ENCODE peak calls at places on chromosomes 11 and 22, in four cellular contexts. One of them, this sample, is unnamed.

GRCh38 chr11:2693271-2693833 is 6.4 kb downstream of the KCNQ1OT1 start:
- DNase-seq in MCF 10A: no peak
- DNase-seq in MV-4-11: no peak
- DNase-seq in kidney tubule cell: no peak
- DNase-seq in this sample: no peak

GRCh38 chr11:132718711-132719641 is 813.3 kb downstream of the OPCML start:
- DNase-seq in MCF 10A: no peak
- DNase-seq in MV-4-11: peak; percentile 81
- DNase-seq in kidney tubule cell: no peak
- DNase-seq in this sample: peak; percentile 25

GRCh38 chr11:91265946-91266345 is 958.7 kb upstream of the FAT3 start:
- DNase-seq in MCF 10A: no peak
- DNase-seq in MV-4-11: no peak
- DNase-seq in kidney tubule cell: no peak
- DNase-seq in this sample: no peak

GRCh38 chr11:86674965-86675364 is 2.5 kb upstream of the ME3 start:
- DNase-seq in MCF 10A: no peak
- DNase-seq in kidney tubule cell: no peak
- DNase-seq in MV-4-11: peak; percentile 87
- DNase-seq in this sample: peak; percentile 46

GRCh38 chr11:86303257-86303656 is 1.2 kb downstream of the HIKESHI start:
- DNase-seq in kidney tubule cell: peak; percentile 6
- DNase-seq in MCF 10A: no peak
- DNase-seq in MV-4-11: no peak
- DNase-seq in this sample: peak; percentile 26

GRCh38 chr22:27987557-27987956 is 68.5 kb upstream of the PITPNB start:
- DNase-seq in kidney tubule cell: peak; percentile 72
- DNase-seq in MCF 10A: no peak
- DNase-seq in MV-4-11: peak; percentile 56
- DNase-seq in this sample: peak; percentile 96

GRCh38 chr11:113189909-113190667 is 124.3 kb upstream of the TTC12 start:
- DNase-seq in MV-4-11: peak; percentile 63
- DNase-seq in kidney tubule cell: no peak
- DNase-seq in MCF 10A: peak; percentile 45
- DNase-seq in this sample: peak; percentile 49

GRCh38 chr11:110538154-110538553 is 108.4 kb downstream of the FDX1 start:
- DNase-seq in kidney tubule cell: no peak
- DNase-seq in MV-4-11: no peak
- DNase-seq in MCF 10A: no peak
- DNase-seq in this sample: no peak

GRCh38 chr11:100942016-100942415 is 187.6 kb downstream of the PGR start:
- DNase-seq in MCF 10A: peak; percentile 27
- DNase-seq in MV-4-11: no peak
- DNase-seq in kidney tubule cell: no peak
- DNase-seq in this sample: no peak

GRCh38 chr22:38034278-38034882 is 22.8 kb upstream of the PICK1 start:
- DNase-seq in kidney tubule cell: peak; percentile 76
- DNase-seq in MCF 10A: peak; percentile 92
- DNase-seq in MV-4-11: peak; percentile 83
- DNase-seq in this sample: peak; percentile 96

GRCh38 chr22:28142361-28142801 is 223.3 kb upstream of the PITPNB start:
- DNase-seq in kidney tubule cell: peak; percentile 70
- DNase-seq in MCF 10A: peak; percentile 36
- DNase-seq in MV-4-11: no peak
- DNase-seq in this sample: no peak

GRCh38 chr11:94553938-94554337 is 10.2 kb downstream of the FUT4 start:
- DNase-seq in kidney tubule cell: peak; percentile 63
- DNase-seq in MV-4-11: peak; percentile 47
- DNase-seq in MCF 10A: peak; percentile 64
- DNase-seq in this sample: peak; percentile 37

GRCh38 chr11:93530468-93530826 is 12.7 kb downstream of the SMCO4 start:
- DNase-seq in MCF 10A: no peak
- DNase-seq in MV-4-11: no peak
- DNase-seq in kidney tubule cell: no peak
- DNase-seq in this sample: no peak

GRCh38 chr11:81725691-81726090 is 1008.0 kb downstream of the FAM181B start:
- DNase-seq in MV-4-11: no peak
- DNase-seq in kidney tubule cell: no peak
- DNase-seq in MCF 10A: no peak
- DNase-seq in this sample: no peak

GRCh38 chr22:41488076-41488475 is 19.2 kb downstream of the ACO2 start:
- DNase-seq in MCF 10A: no peak
- DNase-seq in MV-4-11: no peak
- DNase-seq in kidney tubule cell: no peak
- DNase-seq in this sample: no peak

GRCh38 chr11:87005569-87005921 is 32.2 kb upstream of the TMEM135 start:
- DNase-seq in MV-4-11: no peak
- DNase-seq in MCF 10A: no peak
- DNase-seq in kidney tubule cell: no peak
- DNase-seq in this sample: no peak

GRCh38 chr11:46369458-46370152 is 11.9 kb upstream of the MDK start:
- DNase-seq in kidney tubule cell: peak; percentile 73
- DNase-seq in MV-4-11: peak; percentile 63
- DNase-seq in MCF 10A: peak; percentile 59
- DNase-seq in this sample: peak; percentile 73

GRCh38 chr11:112797653-112798293 is 163.4 kb upstream of the NCAM1 start:
- DNase-seq in kidney tubule cell: peak; percentile 54
- DNase-seq in MV-4-11: no peak
- DNase-seq in MCF 10A: peak; percentile 59
- DNase-seq in this sample: peak; percentile 55

GRCh38 chr11:2824851-2825250 is 60.7 kb downstream of the CDKN1C start:
- DNase-seq in MV-4-11: no peak
- DNase-seq in MCF 10A: no peak
- DNase-seq in kidney tubule cell: no peak
- DNase-seq in this sample: no peak

GRCh38 chr11:103525069-103525468 is 415.8 kb downstream of the DYNC2H1 start:
- DNase-seq in MV-4-11: peak; percentile 5
- DNase-seq in kidney tubule cell: peak; percentile 86
- DNase-seq in MCF 10A: no peak
- DNase-seq in this sample: no peak

GRCh38 chr22:45731798-45732495 is 60.3 kb downstream of the ATXN10 start:
- DNase-seq in MCF 10A: peak; percentile 85
- DNase-seq in MV-4-11: peak; percentile 4
- DNase-seq in kidney tubule cell: no peak
- DNase-seq in this sample: peak; percentile 20

GRCh38 chr11:111734383-111735261 is 31.6 kb downstream of the PPP2R1B start:
- DNase-seq in kidney tubule cell: no peak
- DNase-seq in MCF 10A: no peak
- DNase-seq in MV-4-11: no peak
- DNase-seq in this sample: no peak

GRCh38 chr22:21945453-21946261 is 7.0 kb downstream of the PPM1F start:
- DNase-seq in MV-4-11: no peak
- DNase-seq in kidney tubule cell: no peak
- DNase-seq in MCF 10A: no peak
- DNase-seq in this sample: no peak

GRCh38 chr11:12189543-12190235 is 79.3 kb downstream of the MICAL2 start:
- DNase-seq in MV-4-11: no peak
- DNase-seq in MCF 10A: peak; percentile 93
- DNase-seq in kidney tubule cell: no peak
- DNase-seq in this sample: no peak